ENCODE peak calls at places on chromosomes 5 and 9, in seven cellular contexts. O is posterior cingulate gyrus; J is ELR; N is effector CD4-positive, alpha-beta T cell; Y is heart right ventricle; B is activated naive CD4-positive, alpha-beta T cell treated with Interleukin-2 at 50 U/mL for 16 hours; Z is non-pigmented ciliary epithelial cell. S is an unnamed sample.

GRCh38 chr9:112554516-112554915 is 67.9 kb downstream of the KIAA1958 start:
- DNase-seq in O (no peak), J (peak), N (no peak), Y (no peak), B (no peak), Z (no peak), S (no peak)

GRCh38 chr5:15421798-15422456 is 78.1 kb upstream of the FBXL7 start:
- DNase-seq in O (no peak), J (no peak), N (no peak), Y (no peak), B (no peak), Z (peak), S (no peak)

GRCh38 chr5:96067902-96068614 is 106.4 kb upstream of the ELL2 start:
- DNase-seq in O (no peak), J (peak), N (no peak), Y (no peak), B (no peak), Z (peak), S (no peak)

GRCh38 chr5:174717826-174718455 is 6.4 kb upstream of the MSX2 start:
- DNase-seq in O (no peak), J (no peak), N (no peak), Y (no peak), B (no peak), Z (no peak), S (no peak)

GRCh38 chr5:174082286-174082685 is 36.8 kb downstream of the NSG2 start:
- DNase-seq in O (no peak), J (no peak), N (no peak), Y (no peak), B (no peak), Z (no peak), S (peak)

GRCh38 chr5:132714456-132715307 is 22.7 kb downstream of the KIF3A start:
- DNase-seq in O (no peak), J (peak), N (no peak), Y (no peak), B (no peak), Z (no peak), S (no peak)

GRCh38 chr5:86974910-86975309 is 292.8 kb upstream of the RASA1 start:
- DNase-seq in O (no peak), J (no peak), N (no peak), Y (peak), B (no peak), Z (no peak), S (no peak)

GRCh38 chr5:73938938-73939320 is 312.9 kb downstream of the ARHGEF28 start:
- DNase-seq in O (no peak), J (peak), N (no peak), Y (no peak), B (no peak), Z (no peak), S (no peak)

GRCh38 chr5:10233505-10233904 is 16.2 kb downstream of the ATPSCKMT start:
- DNase-seq in O (peak), J (peak), N (no peak), Y (no peak), B (no peak), Z (peak), S (no peak)

GRCh38 chr5:7244977-7245376 is 151.0 kb upstream of the ADCY2 start:
- DNase-seq in O (no peak), J (no peak), N (no peak), Y (no peak), B (no peak), Z (no peak), S (no peak)

GRCh38 chr9:90044263-90044662 is 439.5 kb downstream of the GADD45G start:
- DNase-seq in O (no peak), J (no peak), N (no peak), Y (no peak), B (no peak), Z (no peak), S (no peak)

GRCh38 chr5:11224788-11225187 is 463.8 kb upstream of the DAP start:
- DNase-seq in O (no peak), J (no peak), N (no peak), Y (no peak), B (no peak), Z (no peak), S (no peak)

GRCh38 chr9:136044971-136045594 is 50.0 kb downstream of the NACC2 start:
- DNase-seq in O (peak), J (no peak), N (no peak), Y (no peak), B (no peak), Z (no peak), S (no peak)

S was measured in cerebellum.